ENCODE peak calls at places on chromosomes 13 and 19, in six cellular contexts. O is anterior cingulate cortex; H is HFF-Myc; V is CD4-positive, CD25-positive, alpha-beta regulatory T cell; D is AG04450; X is A172. C is an unnamed sample.

GRCh38 chr19:472005-472858 is 11.4 kb upstream of the SHC2 start:
- DNase-seq in O (no peak), H (no peak), V (no peak), D (no peak), X (peak), C (no peak)

GRCh38 chr13:73717632-73718031 is 416.6 kb downstream of the KLF12 start:
- DNase-seq in O (no peak), H (no peak), V (no peak), D (no peak), X (no peak), C (no peak)

GRCh38 chr13:27194895-27195764 is 23.5 kb upstream of the USP12 start:
- DNase-seq in O (no peak), H (peak), V (no peak), D (no peak), X (peak), C (peak)

GRCh38 chr19:18848860-18849661 is 17.3 kb downstream of the UPF1 start:
- DNase-seq in O (peak), H (no peak), V (no peak), D (no peak), X (no peak), C (no peak)

GRCh38 chr19:36009220-36009619 is 607 bp upstream of the SYNE4 start:
- DNase-seq in O (peak), H (no peak), V (peak), D (peak), X (no peak), C (peak)

GRCh38 chr13:97310809-97311436 is 88.8 kb downstream of the MBNL2 start:
- DNase-seq in O (no peak), H (no peak), V (no peak), D (no peak), X (no peak), C (no peak)

GRCh38 chr19:27764186-27764804 is 1448.7 kb downstream of the UQCRFS1 start:
- DNase-seq in O (no peak), H (no peak), V (no peak), D (no peak), X (no peak), C (peak)

GRCh38 chr13:54775501-54776191 is 1747.0 kb downstream of the OLFM4 start:
- DNase-seq in O (no peak), H (no peak), V (no peak), D (no peak), X (no peak), C (no peak)

GRCh38 chr13:40812724-40813445 is 23.5 kb downstream of the SLC25A15 start:
- DNase-seq in O (no peak), H (no peak), V (no peak), D (peak), X (peak), C (no peak)

GRCh38 chr19:42466521-42467436 is 24.0 kb upstream of the CXCL17 start:
- DNase-seq in O (no peak), H (no peak), V (no peak), D (no peak), X (no peak), C (no peak)

GRCh38 chr13:98386632-98387031 is 190.3 kb downstream of the STK24 start:
- DNase-seq in O (no peak), H (no peak), V (no peak), D (no peak), X (no peak), C (no peak)

GRCh38 chr13:23794267-23795161 is 94.7 kb downstream of the MIPEP start:
- DNase-seq in O (no peak), H (peak), V (peak), D (peak), X (peak), C (no peak)

GRCh38 chr13:24042710-24043440 is 117.6 kb upstream of the SPATA13 start:
- DNase-seq in O (no peak), H (no peak), V (no peak), D (no peak), X (no peak), C (peak)

GRCh38 chr13:75514080-75515040 is 23.3 kb downstream of the COMMD6 start:
- DNase-seq in O (no peak), H (no peak), V (no peak), D (no peak), X (peak), C (no peak)

GRCh38 chr19:1360818-1361461 is 22.8 kb upstream of the NDUFS7 start:
- DNase-seq in O (peak), H (peak), V (no peak), D (peak), X (peak), C (no peak)

GRCh38 chr13:60267498-60268202 is 103.9 kb upstream of the DIAPH3 start:
- DNase-seq in O (no peak), H (no peak), V (peak), D (no peak), X (no peak), C (peak)

GRCh38 chr19:49690656-49691242 is at the start of gene CPT1C:
- DNase-seq in O (peak), H (no peak), V (peak), D (peak), X (no peak), C (peak)

GRCh38 chr13:19674898-19675297 is 41.4 kb downstream of the MPHOSPH8 start:
- DNase-seq in O (no peak), H (no peak), V (no peak), D (no peak), X (no peak), C (no peak)

GRCh38 chr19:1087813-1088418 is 7.3 kb downstream of the POLR2E start:
- DNase-seq in O (no peak), H (no peak), V (peak), D (no peak), X (no peak), C (no peak)

GRCh38 chr13:51246411-51247298 is 24.5 kb downstream of the FAM124A start:
- DNase-seq in O (peak), H (no peak), V (no peak), D (no peak), X (no peak), C (no peak)

GRCh38 chr19:18239303-18239702 is 13.1 kb upstream of the PDE4C start:
- DNase-seq in O (no peak), H (no peak), V (no peak), D (no peak), X (no peak), C (no peak)

GRCh38 chr19:38792250-38793111 is 3.5 kb downstream of the LGALS7B start:
- DNase-seq in O (no peak), H (no peak), V (peak), D (no peak), X (no peak), C (peak)

GRCh38 chr19:11288349-11288748 is 7.6 kb upstream of the TSPAN16 start:
- DNase-seq in O (no peak), H (no peak), V (no peak), D (peak), X (no peak), C (no peak)

GRCh38 chr13:58238972-58239773 is 607.6 kb downstream of the PCDH17 start:
- DNase-seq in O (no peak), H (no peak), V (no peak), D (no peak), X (no peak), C (no peak)

GRCh38 chr13:79522583-79522982 is 41.6 kb downstream of the NDFIP2 start:
- DNase-seq in O (no peak), H (peak), V (no peak), D (no peak), X (peak), C (no peak)

GRCh38 chr19:37933965-37934364 is 27.0 kb downstream of the SIPA1L3 start:
- DNase-seq in O (no peak), H (no peak), V (no peak), D (no peak), X (peak), C (no peak)

GRCh38 chr19:8340341-8341096 is 2.5 kb downstream of the KANK3 start:
- DNase-seq in O (no peak), H (no peak), V (no peak), D (no peak), X (no peak), C (peak)

GRCh38 chr13:48680756-48681392 is 27.1 kb downstream of the CYSLTR2 start:
- DNase-seq in O (no peak), H (no peak), V (no peak), D (no peak), X (no peak), C (no peak)